ENCODE peak calls at places on chromosomes 12 and 14, in nine cellular contexts. P, K, G, D, W, E, X, I and C are unnamed samples.

GRCh38 chr12:105706321-105706972 is 376.0 kb downstream of the C12orf75 start:
- DNase-seq in P (no peak), K (no peak), X (no peak), I (peak; percentile 10), G (no peak), W (no peak), D (peak; percentile 39), E (no peak), C (no peak)

GRCh38 chr14:95496690-95497241 is 19.7 kb downstream of the SYNE3 start:
- DNase-seq in I (peak; percentile 80), E (no peak), G (no peak), D (no peak), X (no peak), W (peak; percentile 75), P (no peak), K (peak; percentile 33), C (peak; percentile 40)

GRCh38 chr12:120630139-120630895 is 10.1 kb upstream of the CABP1 start:
- DNase-seq in X (no peak), G (no peak), E (no peak), P (peak; percentile 1), W (no peak), I (no peak), D (no peak), K (no peak), C (no peak)

GRCh38 chr12:121805800-121806555 is 2.2 kb downstream of the SETD1B start:
- DNase-seq in K (peak; percentile 32), X (peak; percentile 54), P (no peak), G (no peak), I (no peak), W (no peak), E (no peak), D (no peak), C (no peak)

GRCh38 chr12:63904653-63905052 is 60.2 kb downstream of the SRGAP1 start:
- DNase-seq in X (no peak), G (no peak), P (no peak), I (no peak), D (no peak), W (no peak), K (no peak), E (no peak), C (no peak)

GRCh38 chr12:67220065-67220464 is 49.1 kb upstream of the CAND1 start:
- DNase-seq in P (no peak), D (peak; percentile 32), E (peak; percentile 40), X (no peak), W (no peak), I (no peak), G (peak; percentile 28), K (peak; percentile 15), C (no peak)

GRCh38 chr14:73521229-73521628 is 15.7 kb upstream of the ACOT1 start:
- DNase-seq in D (no peak), K (no peak), I (no peak), W (no peak), G (no peak), P (no peak), E (no peak), X (no peak), C (no peak)

GRCh38 chr12:108635201-108635996 is 1.7 kb upstream of the SELPLG start:
- DNase-seq in W (no peak), D (peak; percentile 33), X (no peak), P (no peak), I (no peak), K (peak; percentile 99), E (no peak), G (no peak), C (no peak)

GRCh38 chr14:72523397-72524157 is 370.3 kb downstream of the DPF3 start:
- DNase-seq in G (no peak), I (peak; percentile 94), D (no peak), P (no peak), W (peak; percentile 91), E (no peak), X (no peak), K (no peak), C (no peak)

GRCh38 chr12:109606261-109607028 is 32.9 kb downstream of the MVK start:
- DNase-seq in X (no peak), E (no peak), K (no peak), P (no peak), W (peak; percentile 13), D (peak; percentile 98), I (no peak), G (peak; percentile 48), C (no peak)

GRCh38 chr14:101250336-101250947 is 310.9 kb upstream of the DIO3 start:
- DNase-seq in K (no peak), W (no peak), G (no peak), I (no peak), P (no peak), E (no peak), X (peak; percentile 62), D (no peak), C (no peak)

GRCh38 chr14:96077983-96078686 is 39.0 kb downstream of the C14orf132 start:
- DNase-seq in E (no peak), I (no peak), G (no peak), X (no peak), W (no peak), K (no peak), D (no peak), P (no peak), C (no peak)

GRCh38 chr14:63922696-63923421 is 70.1 kb downstream of the SYNE2 start:
- DNase-seq in X (no peak), P (no peak), G (no peak), K (no peak), E (peak; percentile 69), I (peak; percentile 95), W (peak; percentile 95), D (no peak), C (no peak)

GRCh38 chr14:85296466-85297210 is 233.3 kb upstream of the FLRT2 start:
- DNase-seq in X (no peak), G (no peak), K (peak; percentile 1), W (peak; percentile 69), I (peak; percentile 71), P (no peak), D (no peak), E (no peak), C (peak; percentile 64)

GRCh38 chr14:94681300-94682060 is 69.3 kb downstream of the SERPINA3 start:
- DNase-seq in E (peak; percentile 58), G (peak; percentile 44), D (peak; percentile 67), X (no peak), K (peak; percentile 49), W (peak; percentile 62), I (peak; percentile 73), P (peak; percentile 56), C (no peak)

DNA sequence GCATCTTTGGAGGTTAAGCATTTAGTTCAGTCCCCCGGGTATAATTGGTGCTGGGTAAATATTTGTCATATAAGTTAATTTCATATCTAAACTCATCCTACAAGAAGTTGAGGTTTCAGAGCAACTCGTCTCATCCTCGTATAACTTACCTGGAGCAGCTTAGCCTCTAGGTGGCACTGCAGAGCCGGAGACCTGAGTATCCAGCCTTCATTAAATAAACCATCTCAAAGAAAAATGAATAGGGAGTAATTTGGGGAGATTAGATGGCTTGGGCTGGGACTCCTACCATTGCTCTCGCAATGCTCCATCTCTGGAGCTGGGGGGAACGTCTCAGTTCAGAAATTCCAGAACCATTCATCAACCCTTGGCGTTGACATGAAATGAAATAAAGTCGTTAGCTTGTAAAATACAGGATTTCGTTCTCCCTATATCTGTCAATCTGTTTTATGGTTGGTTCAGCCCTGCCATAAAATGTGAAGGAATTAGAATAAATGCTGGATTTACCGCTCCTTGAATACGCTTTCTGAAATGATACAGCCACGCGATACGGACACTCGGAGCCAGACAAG is 122.9 kb upstream of the TMEM132D start:
- DNase-seq in E (peak; percentile 57), W (peak; percentile 2), P (no peak), X (no peak), I (no peak), K (peak; percentile 58), G (peak; percentile 33), D (peak; percentile 63), C (no peak)
- TF ChIP-seq CTCF in E (no peak), W (peak; percentile 34), P (peak; percentile 60), X (peak; percentile 51), I (peak; percentile 18), K (peak; percentile 93), G (peak; percentile 25), D (peak; percentile 83), C (peak; percentile 64)

GRCh38 chr14:106277503-106277902 is 751.1 kb downstream of the TMEM121 start:
- DNase-seq in I (no peak), W (no peak), P (no peak), E (peak; percentile 45), X (no peak), D (no peak), K (peak; percentile 8), G (no peak), C (no peak)
- TF ChIP-seq CTCF in I (no peak), W (no peak), P (peak; percentile 61), E (no peak), X (peak; percentile 42), D (peak; percentile 20), K (peak; percentile 78), G (no peak), C (peak; percentile 94)

GRCh38 chr14:93207468-93208308 is 632 bp downstream of the UBR7 start:
- DNase-seq in W (peak; percentile 70), E (peak; percentile 69), P (no peak), X (no peak), I (peak; percentile 53), D (peak; percentile 79), K (peak; percentile 74), G (peak; percentile 68), C (no peak)
- TF ChIP-seq CTCF in W (peak; percentile 45), E (peak; percentile 38), P (peak; percentile 39), X (peak; percentile 16), I (peak; percentile 36), D (peak; percentile 58), K (peak; percentile 6), G (no peak), C (peak; percentile 23)

GRCh38 chr14:68468437-68469207 is 324.2 kb downstream of the ZFP36L1 start:
- DNase-seq in K (no peak), G (no peak), X (no peak), E (peak; percentile 40), D (no peak), I (peak; percentile 59), P (no peak), W (peak; percentile 56), C (no peak)

GRCh38 chr14:68466491-68466977 is 326.3 kb downstream of the ZFP36L1 start:
- DNase-seq in D (no peak), X (no peak), K (no peak), G (no peak), P (no peak), E (peak; percentile 33), I (peak; percentile 93), W (peak; percentile 96), C (no peak)

GRCh38 chr14:68469208-68469713 is 323.6 kb downstream of the ZFP36L1 start:
- DNase-seq in K (no peak), G (no peak), X (no peak), E (no peak), I (no peak), W (no peak), P (no peak), D (no peak), C (no peak)

GRCh38 chr14:68464716-68465115 is 328.2 kb downstream of the ZFP36L1 start:
- DNase-seq in X (no peak), K (no peak), W (peak; percentile 25), G (no peak), D (no peak), P (no peak), E (no peak), I (no peak), C (no peak)

DNA sequence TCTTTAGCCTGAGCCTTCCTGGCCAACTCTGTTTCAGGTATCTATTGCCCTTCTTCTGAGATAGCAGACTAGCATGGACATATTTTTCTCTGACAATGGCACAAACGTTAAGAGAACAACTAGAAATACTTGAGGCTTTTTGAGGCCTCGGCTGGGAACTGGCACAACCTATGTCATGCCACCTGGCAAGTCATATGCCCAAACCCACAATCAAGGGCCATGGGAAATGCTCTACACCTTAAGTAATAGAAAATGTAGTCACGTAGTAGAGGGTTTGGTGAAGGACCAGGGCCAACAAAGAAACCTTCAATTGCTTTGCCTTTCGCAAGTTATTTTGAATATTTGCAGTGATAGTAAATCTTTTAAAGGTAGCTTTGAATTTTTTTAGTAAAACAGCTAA is 325.4 kb downstream of the ZFP36L1 start:
- DNase-seq in P (no peak), I (no peak), E (no peak), X (no peak), G (no peak), K (no peak), D (no peak), W (no peak), C (no peak)
- TF ChIP-seq CTCF in P (no peak), I (no peak), E (no peak), X (no peak), G (no peak), K (no peak), D (no peak), W (no peak), C (no peak)